ENCODE peak calls at places on chromosomes 2 and 18, in five cellular contexts. X is activated CD8-positive, alpha-beta memory T cell treated with anti-CD3 and anti-CD28 coated beads, Interleukin-2, amount 10 ng/mL, durations not matched to agents 7 days and 5 days; M is stimulated activated CD8-positive, alpha-beta memory T cell treated with anti-CD3 and anti-CD28 coated beads, Interleukin-15, amount 100 ng/mL, for 24 hours; Q is foreskin fibroblast; W is astrocyte of the spinal cord. T is an unnamed sample.

GRCh38 chr2:108971661-108972566 is 17.1 kb downstream of the EDAR start:
- DNase-seq in X (no peak), M (no peak), Q (peak; percentile 88), W (peak; percentile 9), T (no peak)

GRCh38 chr18:48944634-48945033 is 6.1 kb downstream of the SMAD7 start:
- DNase-seq in X (no peak), M (no peak), Q (no peak), W (peak; percentile 60), T (no peak)

GRCh38 chr18:22683196-22683676 is 249.9 kb upstream of the RBBP8 start:
- DNase-seq in X (no peak), M (no peak), Q (peak; percentile 77), W (peak; percentile 95), T (no peak)

GRCh38 chr2:24855703-24856102 is 62.5 kb downstream of the CENPO start:
- DNase-seq in X (no peak), M (no peak), Q (peak; percentile 90), W (peak; percentile 61), T (no peak)

GRCh38 chr2:139175510-139175909 is 395.3 kb upstream of the NXPH2 start:
- DNase-seq in X (no peak), M (no peak), Q (no peak), W (no peak), T (no peak)

GRCh38 chr2:121910139-121910538 is 154.7 kb downstream of the TSN start:
- DNase-seq in X (no peak), M (no peak), Q (no peak), W (no peak), T (no peak)

GRCh38 chr2:140658766-140659165 is 1472.0 kb downstream of the LRP1B start:
- DNase-seq in X (no peak), M (no peak), Q (no peak), W (no peak), T (no peak)

GRCh38 chr2:62089658-62090057 is 106.3 kb upstream of the B3GNT2 start:
- DNase-seq in X (no peak), M (no peak), Q (no peak), W (no peak), T (no peak)

GRCh38 chr18:74283646-74284045 is 8.1 kb downstream of the CYB5A start:
- DNase-seq in X (no peak), M (no peak), Q (no peak), W (no peak), T (no peak)

GRCh38 chr2:239466046-239466754 is 65.4 kb upstream of the HDAC4 start:
- DNase-seq in X (no peak), M (no peak), Q (peak; percentile 53), W (no peak), T (no peak)

T was measured in HCEC 1CT.